ENCODE peak calls at places on chromosomes 2 and 18, in six cellular contexts. Z is naive thymus-derived CD8-positive, alpha-beta T cell; F is amniotic epithelial cell; Y is H54; S is lower leg skin; J is activated T-cell treated with anti-CD3 and anti-CD28 coated beads for 24 hours. R is an unnamed sample.

GRCh38 chr2:169406891-169407290 is 44.6 kb upstream of the LRP2 start:
- DNase-seq in Z (no peak), F (no peak), Y (no peak), S (no peak), J (no peak), R (no peak)

GRCh38 chr18:46627136-46627535 is 29.9 kb downstream of the LOXHD1 start:
- DNase-seq in Z (no peak), F (no peak), Y (no peak), S (no peak), J (no peak), R (no peak)

GRCh38 chr2:168534926-168535325 is 78.9 kb downstream of the CERS6 start:
- DNase-seq in Z (no peak), F (no peak), Y (no peak), S (no peak), J (no peak), R (no peak)

GRCh38 chr2:216905649-216906048 is 45.8 kb upstream of the TNP1 start:
- DNase-seq in Z (no peak), F (no peak), Y (no peak), S (no peak), J (no peak), R (no peak)

GRCh38 chr2:235467586-235467985 is 26.3 kb upstream of the AGAP1 start:
- DNase-seq in Z (no peak), F (peak), Y (no peak), S (no peak), J (no peak), R (peak)

GRCh38 chr2:201642579-201643215 is 606 bp downstream of the TMEM237 start:
- DNase-seq in Z (peak), F (peak), Y (peak), S (peak), J (peak), R (peak)

GRCh38 chr2:240327566-240327965 is 107.9 kb upstream of the GPC1 start:
- DNase-seq in Z (no peak), F (no peak), Y (no peak), S (no peak), J (no peak), R (no peak)

GRCh38 chr2:120654383-120655134 is 81.1 kb upstream of the GLI2 start:
- DNase-seq in Z (no peak), F (no peak), Y (no peak), S (no peak), J (no peak), R (no peak)

GRCh38 chr2:69185807-69186206 is 172.8 kb downstream of the ANTXR1 start:
- DNase-seq in Z (no peak), F (peak), Y (peak), S (no peak), J (no peak), R (peak)

GRCh38 chr2:164903944-164904343 is 51.4 kb downstream of the SLC38A11 start:
- DNase-seq in Z (no peak), F (peak), Y (no peak), S (peak), J (no peak), R (no peak)

GRCh38 chr2:110770696-110771425 is 38.5 kb downstream of the ACOXL start:
- DNase-seq in Z (no peak), F (peak), Y (no peak), S (peak), J (no peak), R (peak)